ENCODE peak calls at places on chromosomes 7 and 10, in five cellular contexts. One of them, this sample, is unnamed.

GRCh38 chr7:137851361-137851945 is 4.7 kb upstream of the DGKI start:
- DNase-seq in neural progenitor cell: no peak
- DNase-seq in colonic mucosa: no peak
- DNase-seq in AG09309: no peak
- DNase-seq in psoas muscle: no peak
- DNase-seq in this sample: no peak

GRCh38 chr7:32224276-32224675 is 154.1 kb upstream of the PDE1C start:
- DNase-seq in neural progenitor cell: no peak
- DNase-seq in colonic mucosa: no peak
- DNase-seq in AG09309: no peak
- DNase-seq in psoas muscle: no peak
- DNase-seq in this sample: no peak

GRCh38 chr10:24483701-24484100 is 240.0 kb downstream of the ARHGAP21 start:
- DNase-seq in neural progenitor cell: peak; percentile 21
- DNase-seq in colonic mucosa: peak; percentile 82
- DNase-seq in AG09309: no peak
- DNase-seq in psoas muscle: peak; percentile 29
- DNase-seq in this sample: no peak

GRCh38 chr10:127215882-127216281 is 19.5 kb upstream of the INSYN2A start:
- DNase-seq in neural progenitor cell: peak; percentile 49
- DNase-seq in colonic mucosa: no peak
- DNase-seq in AG09309: no peak
- DNase-seq in psoas muscle: no peak
- DNase-seq in this sample: no peak

GRCh38 chr10:103498936-103499638 is 5.6 kb downstream of the NEURL1 start:
- DNase-seq in neural progenitor cell: no peak
- DNase-seq in colonic mucosa: no peak
- DNase-seq in AG09309: no peak
- DNase-seq in psoas muscle: no peak
- DNase-seq in this sample: no peak

GRCh38 chr7:27110163-27110976 is 7.9 kb upstream of the HOXA2 start:
- DNase-seq in neural progenitor cell: peak; percentile 67
- DNase-seq in colonic mucosa: peak; percentile 86
- DNase-seq in AG09309: no peak
- DNase-seq in psoas muscle: peak; percentile 79
- DNase-seq in this sample: no peak

GRCh38 chr7:47404005-47404404 is 177.9 kb downstream of the TNS3 start:
- DNase-seq in neural progenitor cell: no peak
- DNase-seq in colonic mucosa: no peak
- DNase-seq in AG09309: no peak
- DNase-seq in psoas muscle: no peak
- DNase-seq in this sample: no peak

GRCh38 chr7:134435161-134435920 is 23.6 kb downstream of the AKR1B1 start:
- DNase-seq in neural progenitor cell: no peak
- DNase-seq in colonic mucosa: no peak
- DNase-seq in AG09309: no peak
- DNase-seq in psoas muscle: no peak
- DNase-seq in this sample: no peak

GRCh38 chr10:126705951-126706565 is 35.6 kb upstream of the C10orf90 start:
- DNase-seq in neural progenitor cell: no peak
- DNase-seq in colonic mucosa: no peak
- DNase-seq in AG09309: no peak
- DNase-seq in psoas muscle: no peak
- DNase-seq in this sample: no peak

GRCh38 chr7:90726623-90727022 is 130.5 kb downstream of the CDK14 start:
- DNase-seq in neural progenitor cell: peak; percentile 59
- DNase-seq in colonic mucosa: no peak
- DNase-seq in AG09309: no peak
- DNase-seq in psoas muscle: no peak
- DNase-seq in this sample: no peak

GRCh38 chr10:4102802-4103344 is 317.9 kb upstream of the KLF6 start:
- DNase-seq in neural progenitor cell: no peak
- DNase-seq in colonic mucosa: no peak
- DNase-seq in AG09309: no peak
- DNase-seq in psoas muscle: no peak
- DNase-seq in this sample: no peak

GRCh38 chr10:1498746-1499343 is 238.5 kb downstream of the ADARB2 start:
- DNase-seq in neural progenitor cell: no peak
- DNase-seq in colonic mucosa: no peak
- DNase-seq in AG09309: no peak
- DNase-seq in psoas muscle: no peak
- DNase-seq in this sample: no peak

GRCh38 chr7:30750010-30750409 is 1.9 kb upstream of the INMT start:
- DNase-seq in neural progenitor cell: no peak
- DNase-seq in colonic mucosa: no peak
- DNase-seq in AG09309: no peak
- DNase-seq in psoas muscle: no peak
- DNase-seq in this sample: no peak

GRCh38 chr10:133127291-133128125 is 32.5 kb upstream of the KNDC1 start:
- DNase-seq in neural progenitor cell: no peak
- DNase-seq in colonic mucosa: peak; percentile 29
- DNase-seq in AG09309: no peak
- DNase-seq in psoas muscle: peak; percentile 13
- DNase-seq in this sample: peak; percentile 21

GRCh38 chr7:15396210-15397158 is 165.3 kb downstream of the AGMO start:
- DNase-seq in neural progenitor cell: no peak
- DNase-seq in colonic mucosa: no peak
- DNase-seq in AG09309: no peak
- DNase-seq in psoas muscle: no peak
- DNase-seq in this sample: no peak
- H3K4me3 ChIP-seq in neural progenitor cell: no peak overlapping the region
- H3K4me3 ChIP-seq in colonic mucosa: no peak overlapping the region
- H3K4me3 ChIP-seq in AG09309: no peak overlapping the region
- H3K4me3 ChIP-seq in psoas muscle: no peak overlapping the region
- H3K4me3 ChIP-seq in this sample: no peak overlapping the region

DNA sequence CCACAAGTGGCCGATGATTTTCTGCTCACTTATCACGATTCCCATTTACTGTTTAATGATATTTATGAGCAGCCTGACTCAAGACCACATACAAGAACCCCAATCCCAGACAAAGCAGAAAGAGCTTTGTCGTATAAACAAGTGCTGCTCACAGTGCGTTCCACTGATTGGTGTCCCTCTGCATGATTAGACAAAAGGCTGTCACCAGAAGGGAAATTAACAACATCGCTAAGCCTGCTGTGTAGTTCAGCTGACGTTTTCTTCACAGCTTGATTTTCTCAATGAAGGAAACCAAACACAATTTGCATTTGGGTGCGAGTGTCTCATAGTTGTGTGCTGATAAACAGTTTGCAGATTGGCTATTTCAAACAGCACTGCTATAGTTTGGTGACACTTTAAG is 92.9 kb downstream of the SVIL start:
- DNase-seq in neural progenitor cell: peak; percentile 73
- DNase-seq in colonic mucosa: no peak
- DNase-seq in AG09309: no peak
- DNase-seq in psoas muscle: no peak
- DNase-seq in this sample: no peak
- H3K4me3 ChIP-seq in neural progenitor cell: no peak overlapping the region
- H3K4me3 ChIP-seq in colonic mucosa: no peak overlapping the region
- H3K4me3 ChIP-seq in AG09309: no peak overlapping the region
- H3K4me3 ChIP-seq in psoas muscle: no peak overlapping the region
- H3K4me3 ChIP-seq in this sample: no peak overlapping the region

GRCh38 chr10:63260860-63261251 is 127.7 kb downstream of the NRBF2 start:
- DNase-seq in neural progenitor cell: no peak
- DNase-seq in colonic mucosa: no peak
- DNase-seq in AG09309: no peak
- DNase-seq in psoas muscle: no peak
- DNase-seq in this sample: no peak
- H3K4me3 ChIP-seq in neural progenitor cell: no peak overlapping the region
- H3K4me3 ChIP-seq in colonic mucosa: no peak overlapping the region
- H3K4me3 ChIP-seq in AG09309: no peak overlapping the region
- H3K4me3 ChIP-seq in psoas muscle: no peak overlapping the region
- H3K4me3 ChIP-seq in this sample: no peak overlapping the region

GRCh38 chr7:151851160-151851751 is 25.7 kb downstream of the PRKAG2 start:
- DNase-seq in neural progenitor cell: no peak
- DNase-seq in colonic mucosa: no peak
- DNase-seq in AG09309: no peak
- DNase-seq in psoas muscle: no peak
- DNase-seq in this sample: no peak
- H3K4me3 ChIP-seq in neural progenitor cell: no peak overlapping the region
- H3K4me3 ChIP-seq in colonic mucosa: peak overlapping the region; percentile 7
- H3K4me3 ChIP-seq in AG09309: no peak overlapping the region
- H3K4me3 ChIP-seq in psoas muscle: no peak overlapping the region
- H3K4me3 ChIP-seq in this sample: no peak overlapping the region

GRCh38 chr7:29039747-29040569 is 81.8 kb upstream of the TRIL start:
- DNase-seq in neural progenitor cell: no peak
- DNase-seq in colonic mucosa: no peak
- DNase-seq in AG09309: no peak
- DNase-seq in psoas muscle: no peak
- DNase-seq in this sample: no peak

GRCh38 chr7:29038463-29038862 is 80.3 kb upstream of the TRIL start:
- DNase-seq in neural progenitor cell: no peak
- DNase-seq in colonic mucosa: no peak
- DNase-seq in AG09309: no peak
- DNase-seq in psoas muscle: no peak
- DNase-seq in this sample: no peak

GRCh38 chr7:29040570-29040906 is 82.4 kb upstream of the TRIL start:
- DNase-seq in neural progenitor cell: no peak
- DNase-seq in colonic mucosa: no peak
- DNase-seq in AG09309: no peak
- DNase-seq in psoas muscle: no peak
- DNase-seq in this sample: no peak

GRCh38 chr7:29033584-29033983 is 75.5 kb upstream of the TRIL start:
- DNase-seq in neural progenitor cell: no peak
- DNase-seq in colonic mucosa: no peak
- DNase-seq in AG09309: no peak
- DNase-seq in psoas muscle: no peak
- DNase-seq in this sample: no peak

GRCh38 chr7:29035044-29035740 is 77.1 kb upstream of the TRIL start:
- DNase-seq in neural progenitor cell: no peak
- DNase-seq in colonic mucosa: no peak
- DNase-seq in AG09309: peak; percentile 52
- DNase-seq in psoas muscle: peak; percentile 25
- DNase-seq in this sample: no peak
- H3K4me3 ChIP-seq in neural progenitor cell: no peak overlapping the region
- H3K4me3 ChIP-seq in colonic mucosa: no peak overlapping the region
- H3K4me3 ChIP-seq in AG09309: no peak overlapping the region
- H3K4me3 ChIP-seq in psoas muscle: no peak overlapping the region
- H3K4me3 ChIP-seq in this sample: no peak overlapping the region

GRCh38 chr7:28389504-28390385 is 22.6 kb upstream of the CREB5 start:
- DNase-seq in neural progenitor cell: peak; percentile 82
- DNase-seq in colonic mucosa: no peak
- DNase-seq in AG09309: peak; percentile 47
- DNase-seq in psoas muscle: no peak
- DNase-seq in this sample: no peak
- H3K4me3 ChIP-seq in neural progenitor cell: no peak overlapping the region
- H3K4me3 ChIP-seq in colonic mucosa: no peak overlapping the region
- H3K4me3 ChIP-seq in AG09309: no peak overlapping the region
- H3K4me3 ChIP-seq in psoas muscle: peak overlapping the region; percentile 56
- H3K4me3 ChIP-seq in this sample: peak overlapping the region; percentile 43

DNA sequence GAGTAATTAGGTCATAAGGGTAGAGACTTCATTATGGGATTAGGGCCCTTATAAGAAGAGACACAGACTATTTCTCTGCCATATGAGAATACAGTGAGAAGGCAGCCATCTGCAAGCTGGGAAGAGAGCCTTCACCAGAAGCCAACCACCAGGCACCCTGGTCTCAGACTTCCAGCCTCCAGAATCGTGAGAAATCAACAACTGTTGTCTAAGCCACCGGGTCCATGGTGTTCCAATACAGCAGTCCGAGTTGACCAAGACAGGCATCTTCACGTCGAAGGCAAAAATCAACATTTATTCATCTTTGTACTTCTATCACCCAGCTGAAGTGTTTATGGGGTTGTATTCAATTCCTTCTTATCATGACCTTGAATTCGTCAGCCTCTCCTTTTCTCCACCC is 5.3 kb downstream of the TUBAL3 start:
- DNase-seq in neural progenitor cell: no peak
- DNase-seq in colonic mucosa: no peak
- DNase-seq in AG09309: no peak
- DNase-seq in psoas muscle: no peak
- DNase-seq in this sample: no peak
- H3K4me3 ChIP-seq in neural progenitor cell: no peak overlapping the region
- H3K4me3 ChIP-seq in colonic mucosa: no peak overlapping the region
- H3K4me3 ChIP-seq in AG09309: no peak overlapping the region
- H3K4me3 ChIP-seq in psoas muscle: no peak overlapping the region
- H3K4me3 ChIP-seq in this sample: no peak overlapping the region

GRCh38 chr7:142787034-142787768 is 16.4 kb downstream of the PRSS2 start:
- DNase-seq in neural progenitor cell: no peak
- DNase-seq in colonic mucosa: no peak
- DNase-seq in AG09309: no peak
- DNase-seq in psoas muscle: no peak
- DNase-seq in this sample: no peak

GRCh38 chr7:142782922-142783900 is 12.4 kb downstream of the PRSS2 start:
- DNase-seq in neural progenitor cell: peak; percentile 95
- DNase-seq in colonic mucosa: peak; percentile 86
- DNase-seq in AG09309: peak; percentile 63
- DNase-seq in psoas muscle: peak; percentile 82
- DNase-seq in this sample: peak; percentile 90

GRCh38 chr7:142784096-142784495 is 13.3 kb downstream of the PRSS2 start:
- DNase-seq in neural progenitor cell: no peak
- DNase-seq in colonic mucosa: no peak
- DNase-seq in AG09309: no peak
- DNase-seq in psoas muscle: no peak
- DNase-seq in this sample: no peak

GRCh38 chr7:142787783-142788182 is 17.0 kb downstream of the PRSS2 start:
- DNase-seq in neural progenitor cell: no peak
- DNase-seq in colonic mucosa: no peak
- DNase-seq in AG09309: no peak
- DNase-seq in psoas muscle: no peak
- DNase-seq in this sample: no peak

DNA sequence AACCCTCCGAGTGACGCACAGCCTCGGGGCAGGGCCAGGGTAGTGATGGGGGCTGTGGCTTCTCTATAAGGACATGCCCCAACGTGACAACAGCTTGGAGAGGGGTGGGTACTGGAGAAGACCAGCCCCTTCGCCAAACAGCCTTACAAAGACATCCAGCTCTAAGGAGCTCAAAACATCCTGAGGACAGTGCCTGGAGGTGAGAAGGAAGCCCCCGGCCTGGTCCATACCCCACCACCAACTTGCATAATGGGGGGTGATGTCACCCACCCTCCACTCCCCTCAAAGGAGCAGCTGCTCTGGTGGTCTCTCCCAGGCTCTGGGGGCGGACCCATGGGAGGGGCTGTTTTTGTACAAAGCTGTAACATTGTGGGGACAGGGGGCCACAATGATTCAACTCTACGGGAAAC is 15.1 kb downstream of the PRSS2 start:
- DNase-seq in neural progenitor cell: no peak
- DNase-seq in colonic mucosa: no peak
- DNase-seq in AG09309: no peak
- DNase-seq in psoas muscle: no peak
- DNase-seq in this sample: no peak
- H3K4me3 ChIP-seq in neural progenitor cell: no peak overlapping the region
- H3K4me3 ChIP-seq in colonic mucosa: no peak overlapping the region
- H3K4me3 ChIP-seq in AG09309: no peak overlapping the region
- H3K4me3 ChIP-seq in psoas muscle: no peak overlapping the region
- H3K4me3 ChIP-seq in this sample: no peak overlapping the region

This sample was measured in dorsolateral prefrontal cortex.